ENCODE peak calls at places on chromosomes 11 and 22, in seven cellular contexts. Z, V, G, D, I, N and A are unnamed samples.
A peak's percentile ranks its signal among the peaks of the same experiment; 100 is the strongest.

GRCh38 chr22:24444729-24445466 is 17.5 kb downstream of the ADORA2A start:
- DNase-seq in Z (no peak), V (no peak), G (no peak), D (no peak), I (no peak), N (no peak), A (no peak)

GRCh38 chr11:96090711-96091110 is 166.8 kb upstream of the MTMR2 start:
- DNase-seq in Z (no peak), V (no peak), G (no peak), D (peak; percentile 74), I (no peak), N (no peak), A (no peak)

GRCh38 chr22:45830531-45831245 is 146.3 kb downstream of the WNT7B start:
- DNase-seq in Z (no peak), V (peak; percentile 19), G (no peak), D (no peak), I (no peak), N (no peak), A (peak; percentile 49)

GRCh38 chr11:120579601-120580000 is 68.1 kb downstream of the GRIK4 start:
- DNase-seq in Z (no peak), V (no peak), G (no peak), D (no peak), I (peak; percentile 48), N (no peak), A (no peak)

GRCh38 chr11:76206327-76207081 is at the start of gene WNT11:
- DNase-seq in Z (no peak), V (no peak), G (peak; percentile 75), D (no peak), I (peak; percentile 32), N (peak; percentile 69), A (no peak)

GRCh38 chr11:102318469-102318868 is 1.2 kb downstream of the BIRC3 start:
- DNase-seq in Z (peak; percentile 17), V (no peak), G (no peak), D (no peak), I (peak; percentile 65), N (no peak), A (no peak)

GRCh38 chr22:34430386-34430785 is 510.1 kb upstream of the LARGE1 start:
- DNase-seq in Z (no peak), V (no peak), G (no peak), D (no peak), I (no peak), N (no peak), A (peak; percentile 39)

GRCh38 chr11:36035454-36035853 is 91.6 kb downstream of the LDLRAD3 start:
- DNase-seq in Z (no peak), V (no peak), G (no peak), D (no peak), I (no peak), N (no peak), A (no peak)

GRCh38 chr11:2549080-2549479 is 104.3 kb downstream of the KCNQ1 start:
- DNase-seq in Z (no peak), V (no peak), G (peak; percentile 36), D (no peak), I (no peak), N (no peak), A (no peak)